ENCODE peak calls at places on chromosomes 1 and 21, in ten cellular contexts. T is RWPE2, S is hypothalamus, G is fibroblast of mammary gland, N is nucleus accumbens, X is HEK293T, M is left lung, P is glutamatergic neuron, E is RPMI7951, O is uterus. H is an unnamed sample.

GRCh38 chr1:4033129-4033676 is 133.1 kb upstream of the C1orf174 start:
- DNase-seq in T (no peak), S (no peak), G (no peak), N (no peak), X (no peak), M (peak), P (no peak), E (no peak), O (no peak), H (no peak)

GRCh38 chr1:94039871-94040569 is 80.9 kb downstream of the ABCA4 start:
- DNase-seq in T (no peak), S (no peak), G (peak), N (no peak), X (no peak), M (no peak), P (no peak), E (no peak), O (no peak), H (no peak)

GRCh38 chr1:213419369-213420030 is 368.5 kb downstream of the RPS6KC1 start:
- DNase-seq in T (no peak), S (no peak), G (peak), N (no peak), X (no peak), M (no peak), P (no peak), E (no peak), O (no peak), H (no peak)

GRCh38 chr21:29105218-29105617 is 25.2 kb upstream of the MAP3K7CL start:
- DNase-seq in T (no peak), S (no peak), G (peak), N (no peak), X (no peak), M (no peak), P (no peak), E (peak), O (no peak), H (no peak)

GRCh38 chr1:3668148-3668547 is 15.8 kb downstream of the TP73 start:
- DNase-seq in T (no peak), S (no peak), G (no peak), N (no peak), X (no peak), M (peak), P (peak), E (no peak), O (no peak), H (no peak)

GRCh38 chr1:96520542-96520941 is 201.0 kb upstream of the PTBP2 start:
- DNase-seq in T (no peak), S (no peak), G (peak), N (no peak), X (no peak), M (no peak), P (no peak), E (peak), O (peak), H (no peak)

GRCh38 chr1:36884801-36885200 is 149.5 kb downstream of the GRIK3 start:
- DNase-seq in T (no peak), S (no peak), G (no peak), N (no peak), X (no peak), M (no peak), P (no peak), E (no peak), O (no peak), H (no peak)

GRCh38 chr1:206715552-206716518 is 31.1 kb downstream of the MAPKAPK2 start:
- DNase-seq in T (no peak), S (no peak), G (no peak), N (no peak), X (no peak), M (no peak), P (no peak), E (no peak), O (no peak), H (no peak)

GRCh38 chr1:169795687-169796086 is 980 bp upstream of the METTL18 start:
- DNase-seq in T (no peak), S (no peak), G (peak), N (no peak), X (no peak), M (no peak), P (no peak), E (peak), O (no peak), H (peak)

GRCh38 chr1:205505076-205505729 is 734 bp downstream of the CDK18 start:
- DNase-seq in T (no peak), S (no peak), G (no peak), N (no peak), X (peak), M (no peak), P (no peak), E (no peak), O (no peak), H (no peak)

GRCh38 chr1:161994153-161994814 is 29.4 kb downstream of the OLFML2B start:
- DNase-seq in T (no peak), S (peak), G (peak), N (peak), X (no peak), M (no peak), P (no peak), E (peak), O (peak), H (no peak)

GRCh38 chr1:28526886-28527285 is 21.0 kb downstream of the RCC1 start:
- DNase-seq in T (no peak), S (no peak), G (no peak), N (no peak), X (no peak), M (no peak), P (no peak), E (peak), O (no peak), H (no peak)

GRCh38 chr1:19313636-19313959 is 1.5 kb downstream of the SLC66A1 start:
- DNase-seq in T (no peak), S (no peak), G (no peak), N (no peak), X (no peak), M (no peak), P (no peak), E (no peak), O (no peak), H (no peak)

GRCh38 chr21:34933609-34934345 is 115.3 kb downstream of the RUNX1 start:
- DNase-seq in T (no peak), S (no peak), G (no peak), N (no peak), X (no peak), M (no peak), P (no peak), E (peak), O (no peak), H (peak)

GRCh38 chr1:229273507-229274232 is 2.8 kb downstream of the RAB4A start:
- DNase-seq in T (no peak), S (no peak), G (peak), N (no peak), X (no peak), M (no peak), P (no peak), E (no peak), O (no peak), H (no peak)

GRCh38 chr21:15301014-15301413 is 236.2 kb upstream of the NRIP1 start:
- DNase-seq in T (no peak), S (no peak), G (peak), N (no peak), X (no peak), M (no peak), P (no peak), E (peak), O (no peak), H (no peak)

GRCh38 chr1:185453496-185454192 is 136.6 kb upstream of the IVNS1ABP start:
- DNase-seq in T (no peak), S (no peak), G (no peak), N (no peak), X (no peak), M (no peak), P (no peak), E (peak), O (no peak), H (no peak)

GRCh38 chr21:29334717-29335428 is 36.2 kb downstream of the BACH1 start:
- DNase-seq in T (no peak), S (no peak), G (peak), N (no peak), X (no peak), M (no peak), P (no peak), E (peak), O (no peak), H (no peak)

GRCh38 chr1:169949139-169949538 is 55.4 kb upstream of the SCYL3 start:
- DNase-seq in T (no peak), S (no peak), G (peak), N (no peak), X (no peak), M (no peak), P (no peak), E (peak), O (no peak), H (no peak)

GRCh38 chr1:67953301-67953700 is 97.1 kb downstream of the DIRAS3 start:
- DNase-seq in T (no peak), S (no peak), G (peak), N (no peak), X (no peak), M (no peak), P (no peak), E (no peak), O (no peak), H (no peak)

GRCh38 chr1:222801067-222801466 is 13.8 kb upstream of the DISP1 start:
- DNase-seq in T (no peak), S (no peak), G (no peak), N (no peak), X (no peak), M (no peak), P (no peak), E (no peak), O (no peak), H (no peak)

GRCh38 chr21:43884861-43885370 is 19.9 kb downstream of the AGPAT3 start:
- DNase-seq in T (peak), S (no peak), G (no peak), N (no peak), X (no peak), M (no peak), P (no peak), E (no peak), O (no peak), H (no peak)

GRCh38 chr1:172883844-172884243 is 166.9 kb downstream of the TNFSF18 start:
- DNase-seq in T (no peak), S (no peak), G (no peak), N (no peak), X (no peak), M (no peak), P (no peak), E (no peak), O (no peak), H (no peak)

GRCh38 chr1:235018161-235018560 is 110.5 kb downstream of the TOMM20 start:
- DNase-seq in T (peak), S (no peak), G (peak), N (no peak), X (no peak), M (no peak), P (no peak), E (peak), O (no peak), H (no peak)

GRCh38 chr1:65985393-65986066 is 192.8 kb downstream of the PDE4B start:
- DNase-seq in T (no peak), S (no peak), G (no peak), N (no peak), X (no peak), M (no peak), P (no peak), E (no peak), O (no peak), H (no peak)

GRCh38 chr1:33130297-33130696 is 49.3 kb downstream of the AZIN2 start:
- DNase-seq in T (no peak), S (no peak), G (peak), N (no peak), X (no peak), M (no peak), P (no peak), E (peak), O (no peak), H (no peak)

GRCh38 chr1:907611-908451 is 15.9 kb upstream of the SAMD11 start:
- DNase-seq in T (peak), S (no peak), G (no peak), N (no peak), X (no peak), M (peak), P (peak), E (no peak), O (no peak), H (no peak)

GRCh38 chr1:35629051-35629450 is 12.3 kb downstream of the PSMB2 start:
- DNase-seq in T (no peak), S (no peak), G (no peak), N (no peak), X (no peak), M (no peak), P (no peak), E (no peak), O (no peak), H (no peak)

GRCh38 chr1:67683736-67684525 is 1.1 kb upstream of the GADD45A start:
- DNase-seq in T (no peak), S (no peak), G (peak), N (no peak), X (no peak), M (no peak), P (no peak), E (peak), O (no peak), H (no peak)

GRCh38 chr1:85135456-85135798 is 65.4 kb downstream of the SYDE2 start:
- DNase-seq in T (no peak), S (no peak), G (no peak), N (no peak), X (no peak), M (no peak), P (no peak), E (no peak), O (no peak), H (no peak)

GRCh38 chr1:228463559-228464455 is 23.4 kb upstream of the RNF187 start:
- DNase-seq in T (no peak), S (no peak), G (peak), N (no peak), X (no peak), M (no peak), P (peak), E (peak), O (no peak), H (peak)

GRCh38 chr1:67619080-67619479 is 65.9 kb upstream of the GADD45A start:
- DNase-seq in T (no peak), S (no peak), G (no peak), N (no peak), X (no peak), M (no peak), P (no peak), E (no peak), O (no peak), H (no peak)

GRCh38 chr1:240956020-240956419 is 344.1 kb upstream of the GREM2 start:
- DNase-seq in T (no peak), S (no peak), G (no peak), N (no peak), X (no peak), M (no peak), P (no peak), E (no peak), O (no peak), H (no peak)

GRCh38 chr1:91731815-91732214 is 154.1 kb downstream of the TGFBR3 start:
- DNase-seq in T (no peak), S (no peak), G (peak), N (no peak), X (no peak), M (no peak), P (no peak), E (peak), O (no peak), H (no peak)

GRCh38 chr1:2193514-2194251 is 889 bp downstream of the FAAP20 start:
- DNase-seq in T (no peak), S (no peak), G (no peak), N (no peak), X (no peak), M (no peak), P (no peak), E (no peak), O (no peak), H (no peak)

GRCh38 chr1:54309631-54310366 is 96.4 kb downstream of the SSBP3 start:
- DNase-seq in T (no peak), S (no peak), G (no peak), N (peak), X (no peak), M (no peak), P (no peak), E (no peak), O (no peak), H (no peak)

GRCh38 chr1:206477581-206478380 is 7.5 kb downstream of the IKBKE start:
- DNase-seq in T (no peak), S (no peak), G (no peak), N (no peak), X (no peak), M (peak), P (no peak), E (no peak), O (no peak), H (no peak)

GRCh38 chr1:19154876-19155275 is 55.2 kb downstream of the UBR4 start:
- DNase-seq in T (no peak), S (no peak), G (no peak), N (no peak), X (no peak), M (no peak), P (no peak), E (no peak), O (no peak), H (no peak)

H was measured in germinal center.